ENCODE peak calls at places on chromosome 11, in four cellular contexts. U is HCT116, P is colonic mucosa, F is pancreas. Z is an unnamed sample. For H3K9me3 and H3K4me1, the result is how much of the 10 kb centered on the place peaks cover.

GRCh38 chr11:77750757-77751156 is 69.8 kb downstream of the RSF1 start:
- DNase-seq in U (no peak), P (no peak), F (no peak), Z (no peak)

GRCh38 chr11:90512846-90513245 is 290.0 kb upstream of the CHORDC1 start:
- DNase-seq in U (no peak), P (no peak), F (no peak), Z (no peak)

GRCh38 chr11:112212290-112212689 is 13.9 kb upstream of the PTS start:
- DNase-seq in U (no peak), P (no peak), F (no peak), Z (no peak)

GRCh38 chr11:128684582-128685382 is 9.1 kb upstream of the FLI1 start:
- DNase-seq in U (no peak), P (no peak), F (no peak), Z (no peak)

GRCh38 chr11:29310016-29310415 is 706.8 kb downstream of the KCNA4 start:
- DNase-seq in U (no peak), P (no peak), F (no peak), Z (no peak)

GRCh38 chr11:70491696-70492472 is 93.6 kb downstream of the CTTN start:
- DNase-seq in U (no peak), P (no peak), F (peak), Z (no peak)

GRCh38 chr11:63917685-63918523 is 940 bp upstream of the RCOR2 start:
- DNase-seq in U (peak), P (peak), F (no peak), Z (no peak)

GRCh38 chr11:2375964-2376551 is 1.1 kb upstream of the CD81 start:
- DNase-seq in U (no peak), P (peak), F (no peak), Z (no peak)

GRCh38 chr11:33912405-33913361 is 20.8 kb upstream of the LMO2 start:
- DNase-seq in U (peak), P (no peak), F (no peak), Z (no peak)

GRCh38 chr11:119459293-119459976 is 36.5 kb upstream of the THY1 start:
- DNase-seq in U (no peak), P (no peak), F (no peak), Z (no peak)

GRCh38 chr11:121723261-121723741 is 270.5 kb upstream of the SORL1-AS1 start:
- DNase-seq in U (no peak), P (no peak), F (peak), Z (no peak)

GRCh38 chr11:2178906-2179494 is 7.4 kb upstream of the TH start:
- DNase-seq in U (peak), P (no peak), F (no peak), Z (peak)

GRCh38 chr11:2579315-2580060 is 120.3 kb downstream of the KCNQ1OT1 start:
- DNase-seq in U (no peak), P (no peak), F (peak), Z (no peak)

GRCh38 chr11:36565033-36565610 is 2.7 kb upstream of the RAG1 start:
- DNase-seq in U (no peak), P (no peak), F (no peak), Z (no peak)

DNA sequence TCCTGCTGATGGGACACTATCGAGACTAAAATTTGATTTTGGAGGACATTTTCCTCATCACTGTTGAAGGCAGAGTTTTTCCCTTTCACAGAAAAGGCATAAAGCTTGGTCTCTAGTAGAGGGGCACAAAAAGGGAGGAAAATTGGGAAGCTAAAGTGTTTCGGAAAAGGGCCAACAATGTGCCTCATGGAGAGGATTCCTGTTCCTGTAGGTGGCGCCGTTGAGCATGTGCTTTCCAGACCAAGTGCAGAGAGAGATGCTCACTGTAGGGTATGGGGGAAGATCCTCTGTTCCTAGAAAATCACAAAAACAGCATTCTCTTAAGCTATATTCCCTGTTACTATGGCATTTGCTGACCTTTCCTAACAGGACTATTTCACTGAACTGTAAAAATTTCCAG is 18.4 kb upstream of the OR4C5 start:
- DNase-seq in U (no peak), P (no peak), F (no peak), Z (no peak)
- H3K9me3 ChIP-seq in U (under half), P (under half), F (under half), Z (under half)

DNA sequence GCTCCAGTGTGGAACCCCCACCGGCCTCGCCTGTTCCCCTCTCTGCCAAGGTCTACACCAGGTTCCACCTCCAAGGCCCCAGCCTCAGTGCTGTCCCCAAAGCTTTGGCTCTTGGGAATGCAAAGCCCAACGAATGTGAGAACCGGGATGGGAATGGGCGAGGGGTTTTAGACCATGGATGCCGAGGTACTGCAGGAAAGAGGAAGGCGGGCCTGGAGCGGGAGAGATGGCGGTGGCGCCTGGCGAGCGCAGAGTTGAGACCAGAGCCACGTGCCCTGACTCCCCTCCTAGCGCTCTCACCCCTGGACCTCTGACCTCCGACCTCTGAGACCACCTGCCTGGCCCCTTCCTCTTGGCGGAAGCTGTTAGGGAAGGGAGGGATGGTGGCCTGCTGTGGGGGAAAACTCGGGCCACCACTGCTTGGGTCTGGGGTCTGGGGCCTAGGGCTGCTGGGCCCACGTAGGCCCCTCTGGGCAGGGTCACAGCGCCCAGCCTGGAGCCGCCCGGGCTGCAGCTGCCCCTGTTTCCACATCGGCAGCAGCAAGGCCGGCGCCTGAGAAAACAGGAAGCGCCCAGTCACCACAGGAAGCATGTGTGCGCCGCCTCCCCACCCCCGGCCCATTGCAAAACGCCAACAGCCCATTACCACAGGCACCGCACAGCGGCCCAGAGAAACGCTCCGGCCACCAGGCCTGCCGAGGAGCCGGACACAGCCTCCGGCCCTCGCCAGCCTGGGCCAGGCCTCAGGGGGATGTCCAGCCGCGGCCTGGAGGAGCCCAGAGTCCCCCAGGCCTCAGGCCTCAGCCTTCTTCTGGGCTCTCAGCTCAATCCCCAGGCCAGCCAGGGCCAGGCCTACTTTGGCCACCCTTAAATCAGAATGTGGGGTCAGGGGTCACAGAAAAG is 13.8 kb upstream of the SLC39A13 start:
- DNase-seq in U (no peak), P (no peak), F (peak), Z (no peak)
- H3K4me3 ChIP-seq in U (no peak), P (peak), F (no peak), Z (no peak)

DNA sequence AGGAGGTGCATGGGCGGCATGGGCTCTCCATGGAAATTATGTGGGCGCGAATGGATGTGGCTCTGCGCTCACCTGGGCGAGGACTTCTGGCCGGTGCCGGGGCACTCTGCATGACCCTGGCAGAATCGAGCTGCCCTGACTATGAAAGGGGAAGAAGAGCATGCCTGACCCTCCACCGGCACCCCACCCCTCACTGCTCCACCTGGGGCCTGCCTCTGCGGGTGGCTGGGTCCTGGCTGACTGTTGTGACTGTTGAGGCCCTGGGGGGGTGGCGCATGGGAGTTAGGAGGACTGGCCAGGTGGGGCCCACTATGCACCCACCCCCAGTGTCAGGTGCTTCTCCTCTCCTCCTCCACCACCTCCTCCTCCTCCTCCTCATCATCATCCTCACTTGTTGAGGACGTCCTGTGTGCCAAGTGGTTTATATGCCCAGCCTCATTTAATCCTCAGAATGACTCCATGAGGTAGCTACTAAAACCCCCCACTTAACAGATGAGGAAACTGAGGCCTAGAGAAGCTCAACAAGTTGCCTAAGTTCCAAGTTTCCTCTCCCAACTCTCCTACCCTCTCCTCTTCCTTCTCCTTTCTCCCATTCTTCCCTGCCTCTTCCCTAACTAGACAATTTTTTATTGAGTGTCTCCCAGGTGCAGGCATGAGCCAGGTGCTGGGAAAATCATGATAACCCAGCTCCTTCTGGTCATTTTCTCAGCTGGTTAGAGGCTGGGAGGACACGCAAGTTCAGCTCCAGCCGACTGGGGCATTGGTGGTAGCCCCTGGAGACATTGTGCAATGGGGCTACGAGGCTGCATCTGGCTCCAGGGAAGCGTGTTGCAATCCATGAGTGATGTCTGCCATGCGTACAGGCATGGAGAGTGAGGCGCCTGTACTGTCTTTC is 2.3 kb downstream of the MYEOV start:
- DNase-seq in U (no peak), P (no peak), F (peak), Z (no peak)
- H3K4me1 ChIP-seq in U (half or more), P (under half), F (under half), Z (under half)

DNA sequence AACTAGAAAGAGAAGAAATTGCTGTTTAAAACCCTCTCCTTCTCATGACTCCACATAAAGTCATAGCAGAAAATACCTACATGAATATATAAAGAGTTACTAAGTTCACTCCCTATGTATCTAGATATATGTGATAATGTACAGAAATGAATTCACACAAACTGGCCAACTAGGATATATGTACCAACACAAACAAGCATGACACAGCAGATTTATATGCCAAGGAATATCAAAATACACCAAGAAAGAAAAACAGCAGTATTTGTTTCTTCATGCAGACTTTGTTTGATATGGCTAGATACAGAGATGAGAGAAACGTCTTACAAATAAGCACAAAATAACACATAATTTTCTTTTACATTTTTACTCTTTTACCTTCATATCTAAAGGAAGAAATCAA is 1.8 kb downstream of the OR51G1 start:
- DNase-seq in U (no peak), P (no peak), F (no peak), Z (no peak)
- H3K9me3 ChIP-seq in U (under half), P (under half), F (under half), Z (under half)

GRCh38 chr11:67651976-67652895 is 1.7 kb upstream of the ACY3 start:
- DNase-seq in U (no peak), P (no peak), F (no peak), Z (no peak)

GRCh38 chr11:67648796-67649613 is 1.5 kb downstream of the ACY3 start:
- DNase-seq in U (no peak), P (no peak), F (no peak), Z (no peak)

GRCh38 chr11:67647471-67647870 is 3.1 kb downstream of the ACY3 start:
- DNase-seq in U (no peak), P (no peak), F (peak), Z (no peak)

GRCh38 chr11:67648140-67648795 is 2.3 kb downstream of the ACY3 start:
- DNase-seq in U (peak), P (no peak), F (peak), Z (no peak)

GRCh38 chr11:67649634-67650540 is 643 bp downstream of the ACY3 start:
- DNase-seq in U (no peak), P (peak), F (no peak), Z (no peak)
- H3K4me3 ChIP-seq in U (peak), P (peak), F (peak), Z (peak)

DNA sequence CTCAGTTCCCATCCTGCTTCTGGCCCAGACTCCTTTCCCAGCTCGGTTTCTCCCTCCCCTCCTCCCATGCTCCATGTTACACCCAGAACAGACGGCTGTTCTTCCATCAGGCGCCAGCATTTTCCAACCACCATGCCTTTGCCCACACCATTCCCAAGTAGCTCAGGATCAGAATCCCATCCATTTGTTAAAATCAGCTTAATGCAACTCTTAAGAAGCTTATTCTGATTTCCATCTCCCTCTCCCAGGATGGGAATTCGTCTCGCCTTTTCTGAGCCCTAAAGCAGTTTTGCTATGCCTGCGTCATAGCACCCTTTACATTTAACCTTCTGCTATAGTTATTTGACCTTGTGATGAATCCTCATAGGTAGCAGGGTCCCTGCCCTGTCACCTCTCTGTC is 110.7 kb downstream of the MICAL2 start:
- DNase-seq in U (no peak), P (no peak), F (no peak), Z (no peak)
- H3K4me1 ChIP-seq in U (under half), P (under half), F (under half), Z (under half)

DNA sequence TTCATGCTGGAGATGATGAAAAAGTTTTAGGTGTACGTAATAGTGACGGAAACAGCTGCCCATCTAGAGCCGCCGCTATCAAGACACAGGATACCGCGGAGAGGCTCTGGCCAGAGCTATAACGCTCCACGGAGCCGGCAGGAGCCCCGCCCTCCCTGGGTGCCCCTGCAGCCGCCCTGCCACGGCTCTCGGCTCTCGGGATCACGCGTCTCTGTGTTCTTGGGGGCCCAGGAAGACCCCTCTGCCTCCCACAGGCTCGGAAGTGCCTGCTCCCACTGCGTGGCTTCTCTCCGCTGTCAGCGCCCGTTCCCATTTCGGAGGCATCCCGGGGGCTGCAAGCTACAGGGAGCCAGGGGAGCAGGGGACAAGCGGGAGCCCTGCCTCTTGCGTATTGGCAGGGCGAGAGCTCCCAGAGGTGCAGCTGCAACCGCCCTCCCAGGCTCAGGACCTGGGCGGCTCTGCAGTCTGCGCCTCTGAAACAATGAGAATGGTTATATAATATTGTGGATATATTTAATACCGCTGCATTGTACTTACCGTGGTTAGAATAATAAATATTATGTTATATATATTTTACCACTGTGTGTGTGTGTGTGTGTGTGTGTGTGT is 13.7 kb downstream of the GLYATL2 start:
- DNase-seq in U (no peak), P (no peak), F (no peak), Z (no peak)
- H3K9me3 ChIP-seq in U (under half), P (under half), F (under half), Z (under half)